ENCODE peak calls at places on chromosomes 13 and 19, in nine cellular contexts. E is IMR-90, R is GM23338, S is uterus, T is upper lobe of left lung, M is left ventricle myocardium inferior, N is mucosa of descending colon, Q is heart left ventricle, K is colonic mucosa. Z is an unnamed sample. For H3K4me1 and H3K36me3, the result is how much of the 10 kb centered on the place peaks cover.

GRCh38 chr13:95644611-95645052 is at the start of gene DZIP1:
- DNase-seq in E (peak), R (peak), S (peak), T (no peak), M (peak), N (peak), Q (peak), K (peak), Z (peak)

GRCh38 chr13:84917252-84917878 is 881.9 kb downstream of the SLITRK6 start:
- DNase-seq in E (peak), R (peak), S (no peak), T (no peak), M (no peak), N (no peak), Q (no peak), K (no peak), Z (no peak)

GRCh38 chr13:47233734-47234133 is 336.9 kb upstream of the HTR2A start:
- DNase-seq in E (no peak), R (no peak), S (no peak), T (no peak), M (peak), N (no peak), Q (no peak), K (no peak), Z (no peak)

GRCh38 chr19:55069137-55069858 is 6.3 kb upstream of the RDH13 start:
- DNase-seq in E (no peak), R (peak), S (no peak), T (peak), M (no peak), N (peak), Q (no peak), K (peak), Z (no peak)

GRCh38 chr13:110265682-110266430 is 41.1 kb downstream of the COL4A1 start:
- DNase-seq in E (no peak), R (no peak), S (peak), T (no peak), M (peak), N (no peak), Q (peak), K (no peak), Z (no peak)

GRCh38 chr19:39113199-39113598 is 12.4 kb upstream of the PAK4 start:
- DNase-seq in E (no peak), R (no peak), S (no peak), T (no peak), M (no peak), N (no peak), Q (no peak), K (no peak), Z (no peak)

GRCh38 chr19:13629687-13630357 is 123.5 kb upstream of the CACNA1A start:
- DNase-seq in E (peak), R (no peak), S (no peak), T (no peak), M (no peak), N (no peak), Q (no peak), K (no peak), Z (no peak)

GRCh38 chr19:29628661-29629385 is 22.7 kb downstream of the POP4 start:
- DNase-seq in E (no peak), R (no peak), S (no peak), T (no peak), M (no peak), N (peak), Q (no peak), K (no peak), Z (no peak)

GRCh38 chr19:54416695-54417491 is 1.6 kb downstream of the TTYH1 start:
- DNase-seq in E (no peak), R (peak), S (no peak), T (no peak), M (no peak), N (no peak), Q (no peak), K (no peak), Z (no peak)

GRCh38 chr13:113489549-113490495 is 689 bp downstream of the DCUN1D2 start:
- DNase-seq in E (peak), R (peak), S (peak), T (peak), M (no peak), N (no peak), Q (peak), K (peak), Z (peak)

GRCh38 chr19:4815426-4816387 is 15.8 kb downstream of the TICAM1 start:
- DNase-seq in E (peak), R (peak), S (peak), T (peak), M (peak), N (peak), Q (peak), K (peak), Z (peak)

DNA sequence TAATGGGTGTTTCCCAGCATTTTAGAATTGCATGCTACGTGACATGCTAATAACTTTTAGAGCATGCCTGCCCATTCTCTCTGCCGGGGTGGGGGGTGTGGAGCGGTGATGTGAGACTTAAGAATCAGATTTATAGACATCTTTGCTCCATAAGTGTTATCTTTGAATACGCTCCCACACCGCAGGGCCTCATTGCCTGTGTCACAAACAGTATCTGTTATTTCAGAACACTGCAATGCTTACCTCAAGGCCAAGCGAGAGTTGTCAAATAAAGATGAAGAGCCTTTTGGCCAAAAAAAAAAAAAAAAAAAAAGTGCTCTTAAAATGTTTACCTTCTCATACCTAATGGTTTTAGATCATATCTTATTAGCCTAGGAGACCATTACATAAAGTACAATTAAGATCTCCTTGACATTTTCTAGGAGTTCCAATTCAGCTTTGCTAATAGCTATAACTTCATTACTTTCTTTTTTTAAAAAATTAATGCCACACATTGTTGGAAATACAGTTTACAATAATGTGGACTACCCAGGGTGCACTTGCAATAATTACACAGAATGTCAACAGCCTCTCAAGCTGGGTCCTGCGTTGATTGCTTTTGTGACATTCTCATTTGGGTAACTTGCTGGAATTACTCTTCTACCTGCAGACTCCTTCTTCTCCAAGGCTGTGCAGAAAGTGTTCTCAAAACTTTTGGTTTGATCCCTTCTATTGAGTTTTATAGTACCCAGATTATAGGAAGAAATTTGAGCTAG is 525.3 kb downstream of the KLF12 start:
- DNase-seq in E (no peak), R (no peak), S (no peak), T (peak), M (no peak), N (no peak), Q (no peak), K (no peak), Z (no peak)
- TF ChIP-seq CTCF in E (no peak), R (no peak), S (no peak), T (no peak), M (no peak), N (no peak), Q (no peak), K (no peak), Z (no peak)

DNA sequence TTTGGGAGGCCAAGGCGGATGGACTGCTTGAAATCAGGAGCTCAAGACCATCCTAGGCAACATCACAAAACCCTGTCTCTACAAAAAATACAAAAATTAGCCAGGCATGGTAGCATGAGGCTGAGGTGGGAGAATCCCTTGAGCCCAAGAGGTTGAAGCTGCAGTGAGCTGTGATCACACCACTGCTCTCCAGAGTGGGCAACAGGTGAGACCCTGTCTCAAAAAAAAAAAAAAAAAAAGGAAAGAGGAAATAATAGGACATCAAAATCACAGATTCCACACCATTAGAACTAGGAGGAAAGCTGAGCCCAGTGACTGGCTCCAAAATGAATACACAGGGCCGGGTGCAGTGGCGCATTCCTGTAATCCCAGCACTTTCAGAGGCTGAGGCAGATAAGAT is 3.2 kb upstream of the ZNF8 start:
- DNase-seq in E (no peak), R (no peak), S (no peak), T (no peak), M (no peak), N (no peak), Q (no peak), K (no peak), Z (no peak)
- H3K4me1 ChIP-seq in E (under half), R (under half), S (under half), T (under half), M (under half), N (under half), Q (under half), K (under half), Z (under half)

GRCh38 chr13:24888291-24888931 is 124.4 kb downstream of the RNF17 start:
- DNase-seq in E (no peak), R (peak), S (no peak), T (no peak), M (no peak), N (no peak), Q (no peak), K (no peak), Z (no peak)
- H3K36me3 ChIP-seq in E (under half), R (under half), S (under half), T (under half), M (under half), N (under half), Q (under half), K (under half), Z (under half)

GRCh38 chr13:41633776-41634175 is 176.4 kb downstream of the RGCC start:
- DNase-seq in E (no peak), R (peak), S (no peak), T (no peak), M (no peak), N (no peak), Q (no peak), K (no peak), Z (no peak)
- TF ChIP-seq CTCF in E (no peak), R (no peak), S (no peak), T (no peak), M (no peak), N (no peak), Q (no peak), K (no peak), Z (no peak)

GRCh38 chr19:7216373-7216902 is 77.8 kb downstream of the INSR start:
- DNase-seq in E (no peak), R (no peak), S (no peak), T (no peak), M (no peak), N (no peak), Q (no peak), K (no peak), Z (no peak)
- H3K4me1 ChIP-seq in E (under half), R (under half), S (under half), T (under half), M (under half), N (under half), Q (under half), K (under half), Z (under half)

GRCh38 chr19:15423130-15423529 is 4.3 kb upstream of the AKAP8L start:
- DNase-seq in E (no peak), R (no peak), S (no peak), T (no peak), M (no peak), N (no peak), Q (no peak), K (no peak), Z (no peak)
- H3K36me3 ChIP-seq in E (half or more), R (under half), S (under half), T (half or more), M (half or more), N (under half), Q (under half), K (under half), Z (under half)

Z was measured in testis.